ENCODE peak calls at places on chromosomes 4 and X, in nine cellular contexts. G is adipocyte; Z is activated T-cell treated with anti-CD3 and anti-CD28 coated beads, Interleukin-2, amount 50 U/mL, for 48 hours; R is activated effector memory CD4-positive, alpha-beta T cell treated with Interleukin-2 at 50 U/mL for 16 hours; W is left ventricle myocardium inferior; O is CD8-positive, alpha-beta memory T cell; L is RKO; S is stimulated activated CD8-positive, alpha-beta memory T cell treated with anti-CD3 and anti-CD28 coated beads, Interleukin-7, amount 100 ng/mL, for 24 hours; B is NCI-H510A. V is an unnamed sample.

GRCh38 chrX:2237976-2238375 is 262.8 kb downstream of the DHRSX start:
- DNase-seq in G (no peak), Z (no peak), R (no peak), W (no peak), O (no peak), L (no peak), S (no peak), B (no peak), V (no peak)

GRCh38 chrX:65961714-65962113 is 78.2 kb downstream of the VSIG4 start:
- DNase-seq in G (no peak), Z (no peak), R (no peak), W (no peak), O (no peak), L (no peak), S (no peak), B (no peak), V (no peak)

GRCh38 chrX:77174680-77175336 is 272.4 kb upstream of the FGF16 start:
- DNase-seq in G (no peak), Z (no peak), R (no peak), W (no peak), O (no peak), L (no peak), S (no peak), B (no peak), V (no peak)

GRCh38 chr4:21184788-21185187 is 484.5 kb downstream of the PACRGL start:
- DNase-seq in G (no peak), Z (no peak), R (no peak), W (no peak), O (no peak), L (no peak), S (no peak), B (no peak), V (no peak)

GRCh38 chrX:123322531-123322930 is 138.5 kb downstream of the GRIA3 start:
- DNase-seq in G (no peak), Z (no peak), R (no peak), W (no peak), O (no peak), L (no peak), S (no peak), B (no peak), V (no peak)

GRCh38 chr4:38281416-38282071 is 321.3 kb downstream of the PTTG2 start:
- DNase-seq in G (peak; percentile 70), Z (no peak), R (no peak), W (no peak), O (no peak), L (no peak), S (no peak), B (no peak), V (no peak)

GRCh38 chr4:7256989-7257810 is 64.9 kb downstream of the SORCS2 start:
- DNase-seq in G (no peak), Z (no peak), R (no peak), W (peak; percentile 82), O (no peak), L (no peak), S (no peak), B (no peak), V (no peak)

GRCh38 chr4:59135248-59135802 is 2025.1 kb upstream of the IGFBP7 start:
- DNase-seq in G (no peak), Z (no peak), R (no peak), W (no peak), O (no peak), L (no peak), S (no peak), B (no peak), V (no peak)

GRCh38 chr4:107740950-107741701 is 21.1 kb upstream of the PAPSS1 start:
- DNase-seq in G (peak; percentile 90), Z (no peak), R (no peak), W (peak; percentile 33), O (no peak), L (no peak), S (no peak), B (no peak), V (no peak)

GRCh38 chr4:101419324-101420135 is 72.2 kb upstream of the PPP3CA start:
- DNase-seq in G (peak; percentile 19), Z (no peak), R (no peak), W (no peak), O (no peak), L (no peak), S (no peak), B (no peak), V (no peak)

GRCh38 chrX:3651272-3651671 is 62.2 kb downstream of the PRKX start:
- DNase-seq in G (peak; percentile 74), Z (no peak), R (no peak), W (no peak), O (no peak), L (peak; percentile 56), S (no peak), B (no peak), V (no peak)

GRCh38 chr4:2939383-2940243 is 23.6 kb downstream of the NOP14 start:
- DNase-seq in G (no peak), Z (peak; percentile 50), R (no peak), W (peak; percentile 2), O (no peak), L (no peak), S (no peak), B (no peak), V (no peak)

GRCh38 chr4:3045500-3045850 is 28.9 kb downstream of the HTT-AS start:
- DNase-seq in G (no peak), Z (peak; percentile 72), R (peak; percentile 59), W (peak; percentile 46), O (peak; percentile 59), L (peak; percentile 12), S (peak; percentile 34), B (no peak), V (no peak)

GRCh38 chr4:13906727-13907126 is 279.2 kb upstream of the BOD1L1 start:
- DNase-seq in G (no peak), Z (no peak), R (no peak), W (no peak), O (no peak), L (no peak), S (no peak), B (no peak), V (no peak)